ENCODE peak calls at places on chromosomes 11 and 22, in five cellular contexts. One of them, this sample, is unnamed.

GRCh38 chr22:27399161-27399560 is 402.4 kb downstream of the MN1 start:
- DNase-seq in K562: no peak
- DNase-seq in HepG2: no peak
- DNase-seq in H1: no peak
- DNase-seq in A549: no peak
- DNase-seq in this sample: no peak

GRCh38 chr22:16914006-16914405 is 88.8 kb upstream of the XKR3 start:
- DNase-seq in K562: no peak
- DNase-seq in HepG2: no peak
- DNase-seq in H1: no peak
- DNase-seq in A549: no peak
- DNase-seq in this sample: no peak

GRCh38 chr11:132158091-132158490 is 787.7 kb downstream of the NTM start:
- DNase-seq in K562: no peak
- DNase-seq in HepG2: no peak
- DNase-seq in H1: peak
- DNase-seq in A549: no peak
- DNase-seq in this sample: peak

GRCh38 chr22:26174280-26174679 is 5.0 kb downstream of the SEZ6L start:
- DNase-seq in K562: peak
- DNase-seq in HepG2: peak
- DNase-seq in H1: peak
- DNase-seq in A549: peak
- DNase-seq in this sample: no peak

GRCh38 chr11:7490535-7490934 is 5.2 kb downstream of the OLFML1 start:
- DNase-seq in K562: no peak
- DNase-seq in HepG2: no peak
- DNase-seq in H1: no peak
- DNase-seq in A549: no peak
- DNase-seq in this sample: no peak

GRCh38 chr11:74806267-74806666 is 57.6 kb downstream of the RNF169 start:
- DNase-seq in K562: peak
- DNase-seq in HepG2: peak
- DNase-seq in H1: no peak
- DNase-seq in A549: no peak
- DNase-seq in this sample: no peak

GRCh38 chr11:8361664-8362210 is 98.1 kb upstream of the LMO1 start:
- DNase-seq in K562: no peak
- DNase-seq in HepG2: no peak
- DNase-seq in H1: no peak
- DNase-seq in A549: no peak
- DNase-seq in this sample: no peak

GRCh38 chr11:36278531-36279245 is 10.5 kb downstream of the COMMD9 start:
- DNase-seq in K562: no peak
- DNase-seq in HepG2: no peak
- DNase-seq in H1: no peak
- DNase-seq in A549: no peak
- DNase-seq in this sample: peak

GRCh38 chr22:17266261-17266971 is 47.2 kb upstream of the ADA2 start:
- DNase-seq in K562: no peak
- DNase-seq in HepG2: no peak
- DNase-seq in H1: peak
- DNase-seq in A549: no peak
- DNase-seq in this sample: no peak

GRCh38 chr22:49705631-49706352 is 121.9 kb downstream of the BRD1 start:
- DNase-seq in K562: peak
- DNase-seq in HepG2: no peak
- DNase-seq in H1: no peak
- DNase-seq in A549: no peak
- DNase-seq in this sample: no peak

GRCh38 chr11:61697093-61697492 is 16.9 kb downstream of the DAGLA start:
- DNase-seq in K562: no peak
- DNase-seq in HepG2: no peak
- DNase-seq in H1: no peak
- DNase-seq in A549: no peak
- DNase-seq in this sample: no peak

GRCh38 chr11:33110083-33110482 is 51.2 kb downstream of the CSTF3 start:
- DNase-seq in K562: no peak
- DNase-seq in HepG2: no peak
- DNase-seq in H1: no peak
- DNase-seq in A549: no peak
- DNase-seq in this sample: no peak

GRCh38 chr11:76120513-76121081 is 85.7 kb downstream of the WNT11 start:
- DNase-seq in K562: no peak
- DNase-seq in HepG2: no peak
- DNase-seq in H1: no peak
- DNase-seq in A549: no peak
- DNase-seq in this sample: peak

GRCh38 chr11:99015634-99016454 is 4.9 kb upstream of the CNTN5 start:
- DNase-seq in K562: peak
- DNase-seq in HepG2: peak
- DNase-seq in H1: no peak
- DNase-seq in A549: peak
- DNase-seq in this sample: peak

GRCh38 chr11:57762235-57762866 is 749 bp downstream of the CTNND1 start:
- DNase-seq in K562: peak
- DNase-seq in HepG2: no peak
- DNase-seq in H1: no peak
- DNase-seq in A549: peak
- DNase-seq in this sample: no peak

GRCh38 chr11:57641426-57641825 is 8.3 kb downstream of the YPEL4 start:
- DNase-seq in K562: peak
- DNase-seq in HepG2: peak
- DNase-seq in H1: no peak
- DNase-seq in A549: peak
- DNase-seq in this sample: peak

GRCh38 chr22:38257650-38258246 is 15.1 kb downstream of the TMEM184B start:
- DNase-seq in K562: no peak
- DNase-seq in HepG2: no peak
- DNase-seq in H1: no peak
- DNase-seq in A549: no peak
- DNase-seq in this sample: no peak

GRCh38 chr11:76844511-76844910 is 16.2 kb upstream of the ACER3 start:
- DNase-seq in K562: no peak
- DNase-seq in HepG2: no peak
- DNase-seq in H1: no peak
- DNase-seq in A549: no peak
- DNase-seq in this sample: no peak

GRCh38 chr11:117816151-117816741 is 8.3 kb downstream of the FXYD2 start:
- DNase-seq in K562: peak
- DNase-seq in HepG2: peak
- DNase-seq in H1: no peak
- DNase-seq in A549: no peak
- DNase-seq in this sample: peak

GRCh38 chr11:72670041-72670440 is 4.2 kb downstream of the PDE2A start:
- DNase-seq in K562: no peak
- DNase-seq in HepG2: no peak
- DNase-seq in H1: no peak
- DNase-seq in A549: no peak
- DNase-seq in this sample: no peak

GRCh38 chr11:100851129-100851528 is 164.0 kb downstream of the ARHGAP42 start:
- DNase-seq in K562: no peak
- DNase-seq in HepG2: no peak
- DNase-seq in H1: no peak
- DNase-seq in A549: no peak
- DNase-seq in this sample: peak

GRCh38 chr22:41840216-41840615 is 7.3 kb downstream of the SREBF2 start:
- DNase-seq in K562: no peak
- DNase-seq in HepG2: no peak
- DNase-seq in H1: no peak
- DNase-seq in A549: no peak
- DNase-seq in this sample: no peak

GRCh38 chr11:114155116-114155515 is 95.6 kb downstream of the ZBTB16 start:
- DNase-seq in K562: no peak
- DNase-seq in HepG2: no peak
- DNase-seq in H1: no peak
- DNase-seq in A549: no peak
- DNase-seq in this sample: no peak

GRCh38 chr22:37563153-37564081 is 3.1 kb downstream of the CDC42EP1 start:
- DNase-seq in K562: peak
- DNase-seq in HepG2: peak
- DNase-seq in H1: no peak
- DNase-seq in A549: peak
- DNase-seq in this sample: peak

GRCh38 chr22:39988386-39989114 is 6.2 kb upstream of the FAM83F start:
- DNase-seq in K562: peak
- DNase-seq in HepG2: no peak
- DNase-seq in H1: no peak
- DNase-seq in A549: no peak
- DNase-seq in this sample: no peak

DNA sequence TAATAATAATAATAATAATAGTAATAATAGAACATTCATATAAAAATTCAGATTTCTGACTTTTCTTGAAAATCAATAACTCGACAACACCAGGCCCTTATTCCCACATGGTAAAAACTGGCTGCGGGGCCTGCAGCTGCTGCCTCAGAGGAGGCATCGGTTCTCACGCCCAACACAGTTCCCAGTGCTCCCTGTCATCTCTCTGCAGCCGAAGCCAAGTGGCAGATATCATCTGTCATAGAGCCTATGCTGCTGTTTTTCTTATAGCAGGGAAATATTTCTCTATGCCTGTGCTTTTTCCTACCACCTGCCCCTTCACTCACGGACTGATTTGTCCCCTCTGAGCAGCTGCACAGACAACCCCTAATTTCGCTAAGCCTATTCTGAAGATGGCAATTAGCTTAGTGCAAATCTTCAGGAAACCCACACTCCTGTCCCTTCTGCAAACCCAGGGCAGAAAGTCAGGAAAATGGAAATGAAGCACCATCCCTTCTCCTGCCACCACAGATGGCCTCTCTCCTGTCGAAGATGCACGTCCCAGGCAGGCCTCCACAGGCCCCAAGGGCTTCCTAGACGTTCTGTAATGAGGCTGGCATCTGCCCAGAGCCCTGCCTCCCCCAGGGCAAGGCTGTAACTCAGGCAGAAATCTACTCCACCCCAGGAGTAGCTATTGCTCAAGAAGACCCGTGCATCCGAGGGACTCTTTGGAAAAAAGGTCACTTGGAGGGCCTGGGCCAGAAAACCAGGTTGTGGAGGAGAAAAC is 66.6 kb downstream of the SYN3 start:
- DNase-seq in K562: no peak
- DNase-seq in HepG2: no peak
- DNase-seq in H1: no peak
- DNase-seq in A549: no peak
- DNase-seq in this sample: no peak
- TF ChIP-seq MAFK in K562: no peak
- TF ChIP-seq MAFK in HepG2: no peak
- TF ChIP-seq MAFK in H1: no peak
- TF ChIP-seq MAFK in A549: no peak
- TF ChIP-seq MAFK in this sample: no peak

GRCh38 chr11:129012880-129013279 is 70.2 kb upstream of the TP53AIP1 start:
- DNase-seq in K562: no peak
- DNase-seq in HepG2: no peak
- DNase-seq in H1: no peak
- DNase-seq in A549: no peak
- DNase-seq in this sample: no peak

GRCh38 chr11:129018991-129019390 is 76.3 kb upstream of the TP53AIP1 start:
- DNase-seq in K562: no peak
- DNase-seq in HepG2: no peak
- DNase-seq in H1: no peak
- DNase-seq in A549: no peak
- DNase-seq in this sample: no peak

GRCh38 chr11:129013737-129014475 is 71.2 kb upstream of the TP53AIP1 start:
- DNase-seq in K562: no peak
- DNase-seq in HepG2: no peak
- DNase-seq in H1: no peak
- DNase-seq in A549: no peak
- DNase-seq in this sample: no peak
- H3K27ac ChIP-seq in K562: no peak
- H3K27ac ChIP-seq in HepG2: no peak
- H3K27ac ChIP-seq in H1: no peak
- H3K27ac ChIP-seq in A549: no peak
- H3K27ac ChIP-seq in this sample: no peak

DNA sequence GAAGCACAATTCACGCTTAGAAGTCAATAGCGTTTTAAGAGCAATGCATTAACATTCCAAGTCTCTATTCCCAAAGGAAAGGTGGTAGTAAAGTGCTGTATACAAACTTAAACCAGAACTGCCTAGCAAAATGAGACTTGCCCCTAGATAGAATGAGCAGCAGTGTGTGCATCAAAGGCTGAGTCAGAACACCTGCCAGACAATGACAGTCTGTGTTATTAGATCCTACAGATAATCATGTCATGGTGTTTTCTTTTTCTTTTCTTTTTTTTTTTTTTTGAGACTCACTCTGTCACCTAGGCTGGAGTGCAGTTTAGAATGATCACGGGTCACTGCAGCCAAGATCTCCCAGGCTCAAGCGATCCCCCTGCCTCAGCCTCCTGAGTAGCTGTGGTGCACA is 1.6 kb downstream of the RTCB start:
- DNase-seq in K562: no peak
- DNase-seq in HepG2: peak
- DNase-seq in H1: no peak
- DNase-seq in A549: no peak
- DNase-seq in this sample: no peak
- H3K4me3 ChIP-seq in K562: no peak
- H3K4me3 ChIP-seq in HepG2: peak
- H3K4me3 ChIP-seq in H1: peak
- H3K4me3 ChIP-seq in A549: peak
- H3K4me3 ChIP-seq in this sample: no peak

DNA sequence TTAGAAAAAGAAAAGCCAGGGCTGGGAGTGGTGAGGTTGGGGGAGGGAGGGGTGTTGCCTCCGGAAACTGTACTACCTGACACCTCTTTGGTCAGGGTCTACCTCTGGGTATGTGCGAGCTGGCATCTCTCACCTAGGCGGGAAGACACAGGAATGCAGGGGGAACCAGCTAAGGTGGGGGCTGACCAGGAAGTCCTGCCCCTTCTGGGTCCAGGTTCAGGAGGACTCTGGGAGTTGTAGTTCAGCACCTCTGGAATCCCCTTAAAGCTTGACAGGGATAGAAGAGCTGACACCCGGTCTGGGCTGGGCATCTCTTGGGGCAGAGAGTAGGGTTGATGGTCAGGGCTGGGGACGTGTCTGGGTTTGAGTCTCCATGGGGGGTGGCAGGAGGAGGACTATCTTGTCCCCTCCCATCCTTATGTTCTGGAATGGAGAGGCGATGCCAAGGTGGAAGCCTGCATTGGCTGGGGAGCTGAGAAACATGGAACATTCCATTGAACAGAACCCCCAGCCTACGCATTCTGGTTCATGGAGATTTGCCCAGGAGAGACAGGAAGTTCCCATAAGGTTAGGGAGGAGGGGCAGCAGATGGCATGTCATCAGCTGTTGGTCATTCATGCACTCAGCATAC is 2.1 kb upstream of the KIAA1671 start:
- DNase-seq in K562: no peak
- DNase-seq in HepG2: peak
- DNase-seq in H1: peak
- DNase-seq in A549: no peak
- DNase-seq in this sample: peak
- TF ChIP-seq MAFK in K562: no peak
- TF ChIP-seq MAFK in HepG2: no peak
- TF ChIP-seq MAFK in H1: no peak
- TF ChIP-seq MAFK in A549: no peak
- TF ChIP-seq MAFK in this sample: no peak

This sample was measured in IMR-90.